ENCODE peak calls at places on chromosomes 2 and 18, in nine cellular contexts. T, S, K, Z, O, D, X, N and J are unnamed samples.

GRCh38 chr2:129400825-129401224 is 578.6 kb upstream of the RAB6C start:
- DNase-seq in T (no peak), S (peak), K (no peak), Z (no peak), O (no peak), D (peak), X (no peak), N (peak), J (no peak)

GRCh38 chr2:120736955-120737801 is 1.5 kb downstream of the GLI2 start:
- DNase-seq in T (peak), S (no peak), K (no peak), Z (no peak), O (no peak), D (no peak), X (peak), N (no peak), J (peak)

GRCh38 chr2:34025196-34025595 is 426.1 kb upstream of the FAM98A start:
- DNase-seq in T (no peak), S (no peak), K (no peak), Z (no peak), O (no peak), D (no peak), X (no peak), N (no peak), J (no peak)

GRCh38 chr18:48133675-48134251 is 203.3 kb upstream of the SMAD2 start:
- DNase-seq in T (peak), S (no peak), K (no peak), Z (no peak), O (no peak), D (no peak), X (no peak), N (peak), J (no peak)

GRCh38 chr18:48486762-48487161 is 52.1 kb upstream of the CTIF start:
- DNase-seq in T (no peak), S (no peak), K (no peak), Z (no peak), O (no peak), D (no peak), X (no peak), N (no peak), J (no peak)

GRCh38 chr18:7152485-7152884 is 34.9 kb upstream of the LAMA1 start:
- DNase-seq in T (no peak), S (no peak), K (peak), Z (no peak), O (no peak), D (no peak), X (no peak), N (no peak), J (no peak)

GRCh38 chr2:238787507-238787906 is 60.4 kb upstream of the TWIST2 start:
- DNase-seq in T (no peak), S (no peak), K (no peak), Z (no peak), O (no peak), D (no peak), X (no peak), N (no peak), J (no peak)

GRCh38 chr18:8218263-8218662 is 391.0 kb upstream of the RAB12 start:
- DNase-seq in T (no peak), S (no peak), K (no peak), Z (no peak), O (no peak), D (no peak), X (no peak), N (no peak), J (no peak)

GRCh38 chr18:74040459-74041332 is 106.9 kb downstream of the FBXO15 start:
- DNase-seq in T (peak), S (no peak), K (peak), Z (no peak), O (no peak), D (peak), X (no peak), N (peak), J (no peak)

GRCh38 chr2:218400167-218400929 is 680 bp downstream of the CTDSP1 start:
- DNase-seq in T (no peak), S (no peak), K (peak), Z (no peak), O (no peak), D (peak), X (peak), N (no peak), J (no peak)

GRCh38 chr2:203238711-203239526 is at the start of gene CYP20A1:
- DNase-seq in T (peak), S (peak), K (peak), Z (peak), O (peak), D (peak), X (peak), N (peak), J (peak)

GRCh38 chr18:76565238-76566173 is 70.5 kb upstream of the ZNF516 start:
- DNase-seq in T (peak), S (peak), K (peak), Z (peak), O (no peak), D (no peak), X (peak), N (peak), J (peak)

GRCh38 chr2:190062053-190062452 is 476 bp downstream of the MSTN start:
- DNase-seq in T (no peak), S (no peak), K (no peak), Z (no peak), O (no peak), D (no peak), X (no peak), N (no peak), J (no peak)

GRCh38 chr2:151775057-151775740 is 40.9 kb upstream of the NEB start:
- DNase-seq in T (no peak), S (no peak), K (no peak), Z (no peak), O (no peak), D (no peak), X (no peak), N (no peak), J (no peak)

GRCh38 chr18:36078751-36079529 is 11.6 kb upstream of the RPRD1A start:
- DNase-seq in T (no peak), S (no peak), K (no peak), Z (no peak), O (no peak), D (no peak), X (no peak), N (no peak), J (no peak)

GRCh38 chr18:23540867-23541266 is 37.6 kb downstream of the RMC1 start:
- DNase-seq in T (no peak), S (no peak), K (peak), Z (no peak), O (no peak), D (no peak), X (peak), N (no peak), J (no peak)

GRCh38 chr2:2689313-2689712 is 358.2 kb upstream of the MYT1L start:
- DNase-seq in T (no peak), S (no peak), K (no peak), Z (no peak), O (no peak), D (no peak), X (no peak), N (peak), J (no peak)

GRCh38 chr18:23380817-23381216 is 72.3 kb upstream of the RIOK3 start:
- DNase-seq in T (no peak), S (no peak), K (no peak), Z (no peak), O (no peak), D (no peak), X (no peak), N (no peak), J (no peak)

GRCh38 chr18:58578835-58579560 is 49.9 kb downstream of the ALPK2 start:
- DNase-seq in T (no peak), S (no peak), K (no peak), Z (no peak), O (no peak), D (no peak), X (no peak), N (no peak), J (no peak)

GRCh38 chr2:112163541-112163981 is 25.4 kb downstream of the FBLN7 start:
- DNase-seq in T (no peak), S (no peak), K (no peak), Z (no peak), O (no peak), D (no peak), X (no peak), N (no peak), J (no peak)

GRCh38 chr2:19124135-19124534 is 234.3 kb downstream of the OSR1 start:
- DNase-seq in T (no peak), S (no peak), K (no peak), Z (no peak), O (no peak), D (no peak), X (no peak), N (no peak), J (no peak)

GRCh38 chr2:98771771-98772521 is 41.0 kb upstream of the MGAT4A start:
- DNase-seq in T (no peak), S (no peak), K (peak), Z (no peak), O (no peak), D (peak), X (no peak), N (no peak), J (no peak)

GRCh38 chr2:26988165-26988879 is 17.9 kb downstream of the MAPRE3 start:
- DNase-seq in T (no peak), S (no peak), K (no peak), Z (no peak), O (no peak), D (no peak), X (no peak), N (no peak), J (no peak)

GRCh38 chr2:6213056-6213780 is 521.0 kb downstream of the SOX11 start:
- DNase-seq in T (no peak), S (no peak), K (no peak), Z (no peak), O (no peak), D (no peak), X (no peak), N (no peak), J (no peak)

GRCh38 chr2:217906787-217907186 is 96.0 kb downstream of the TNS1 start:
- DNase-seq in T (no peak), S (no peak), K (no peak), Z (no peak), O (no peak), D (no peak), X (no peak), N (no peak), J (no peak)

GRCh38 chr2:167253025-167253424 is 364.7 kb downstream of the XIRP2 start:
- DNase-seq in T (no peak), S (no peak), K (no peak), Z (no peak), O (no peak), D (no peak), X (no peak), N (no peak), J (no peak)

GRCh38 chr18:69974365-69974764 is 26.7 kb upstream of the CD226 start:
- DNase-seq in T (no peak), S (no peak), K (no peak), Z (no peak), O (no peak), D (no peak), X (no peak), N (no peak), J (no peak)

GRCh38 chr2:111710085-111710484 is 173.9 kb downstream of the ANAPC1 start:
- DNase-seq in T (no peak), S (no peak), K (no peak), Z (no peak), O (no peak), D (no peak), X (no peak), N (no peak), J (no peak)

GRCh38 chr2:45889053-45889452 is 237.6 kb downstream of the PRKCE start:
- DNase-seq in T (no peak), S (peak), K (no peak), Z (peak), O (no peak), D (peak), X (no peak), N (peak), J (peak)

GRCh38 chr2:73084971-73085370 is 13.5 kb upstream of the SFXN5 start:
- DNase-seq in T (no peak), S (no peak), K (no peak), Z (no peak), O (no peak), D (no peak), X (no peak), N (no peak), J (no peak)

GRCh38 chr2:73291093-73291460 is 2.3 kb downstream of the EGR4 start:
- DNase-seq in T (no peak), S (no peak), K (peak), Z (no peak), O (no peak), D (no peak), X (no peak), N (no peak), J (peak)

GRCh38 chr2:236261452-236261851 is 2.8 kb downstream of the ASB18 start:
- DNase-seq in T (no peak), S (no peak), K (no peak), Z (no peak), O (no peak), D (no peak), X (no peak), N (no peak), J (no peak)

GRCh38 chr2:67790622-67791021 is 272.2 kb downstream of the C1D start:
- DNase-seq in T (no peak), S (no peak), K (no peak), Z (no peak), O (no peak), D (no peak), X (no peak), N (no peak), J (no peak)

GRCh38 chr2:120425014-120425413 is 79.1 kb downstream of the INHBB start:
- DNase-seq in T (no peak), S (no peak), K (no peak), Z (no peak), O (no peak), D (no peak), X (no peak), N (no peak), J (no peak)